ENCODE peak calls at places on chromosome 18, in five cellular contexts. M, D, X, W and P are unnamed samples.

GRCh38 chr18:49520661-49521145 is 33.7 kb upstream of the C18orf32 start:
- DNase-seq in M (no peak), D (no peak), X (no peak), W (no peak), P (no peak)

GRCh38 chr18:52903858-52904257 is 563.9 kb downstream of the DCC start:
- DNase-seq in M (peak; percentile 15), D (peak; percentile 44), X (peak; percentile 77), W (no peak), P (no peak)

GRCh38 chr18:9513971-9514512 is 38.7 kb downstream of the RALBP1 start:
- DNase-seq in M (no peak), D (no peak), X (no peak), W (no peak), P (no peak)

GRCh38 chr18:49135871-49136270 is 185.1 kb upstream of the SMAD7 start:
- DNase-seq in M (peak; percentile 21), D (no peak), X (peak; percentile 36), W (no peak), P (no peak)

GRCh38 chr18:76416935-76417334 is 78.1 kb downstream of the ZNF516 start:
- DNase-seq in M (no peak), D (no peak), X (no peak), W (no peak), P (no peak)

GRCh38 chr18:27008575-27008974 is 143.1 kb upstream of the AQP4 start:
- DNase-seq in M (no peak), D (no peak), X (peak; percentile 61), W (no peak), P (no peak)

GRCh38 chr18:48934708-48935432 is 15.9 kb downstream of the SMAD7 start:
- DNase-seq in M (no peak), D (peak; percentile 72), X (no peak), W (peak; percentile 90), P (no peak)

GRCh38 chr18:45678850-45679249 is 45.1 kb upstream of the SLC14A1 start:
- DNase-seq in M (no peak), D (peak; percentile 51), X (no peak), W (no peak), P (no peak)

DNA sequence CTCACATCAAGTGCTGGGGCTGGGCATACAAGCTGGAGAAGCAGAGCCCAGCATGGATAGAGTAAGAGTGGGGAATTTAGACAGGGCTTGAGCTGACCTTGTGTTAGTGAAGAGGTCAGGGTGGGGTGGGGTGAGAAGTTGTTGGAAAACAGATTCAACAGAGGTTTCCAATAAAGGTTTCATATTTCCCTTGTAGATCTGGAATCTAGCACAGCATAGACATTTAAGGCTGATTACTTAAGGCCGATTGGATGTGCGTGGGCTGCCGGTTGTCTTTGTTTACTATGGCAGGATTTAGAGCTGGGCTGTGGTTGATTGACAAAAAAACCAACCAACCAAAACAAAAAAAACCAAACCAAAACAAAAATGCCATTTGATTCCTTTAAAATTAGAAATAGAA is 114.9 kb upstream of the SEC11C start:
- DNase-seq in M (no peak), D (no peak), X (no peak), W (no peak), P (no peak)
- H3K27ac ChIP-seq in M (peak overlapping the region; percentile 2), D (no peak overlapping the region), X (no peak overlapping the region), W (peak overlapping the region; percentile 84), P (peak overlapping the region; percentile 78)

DNA sequence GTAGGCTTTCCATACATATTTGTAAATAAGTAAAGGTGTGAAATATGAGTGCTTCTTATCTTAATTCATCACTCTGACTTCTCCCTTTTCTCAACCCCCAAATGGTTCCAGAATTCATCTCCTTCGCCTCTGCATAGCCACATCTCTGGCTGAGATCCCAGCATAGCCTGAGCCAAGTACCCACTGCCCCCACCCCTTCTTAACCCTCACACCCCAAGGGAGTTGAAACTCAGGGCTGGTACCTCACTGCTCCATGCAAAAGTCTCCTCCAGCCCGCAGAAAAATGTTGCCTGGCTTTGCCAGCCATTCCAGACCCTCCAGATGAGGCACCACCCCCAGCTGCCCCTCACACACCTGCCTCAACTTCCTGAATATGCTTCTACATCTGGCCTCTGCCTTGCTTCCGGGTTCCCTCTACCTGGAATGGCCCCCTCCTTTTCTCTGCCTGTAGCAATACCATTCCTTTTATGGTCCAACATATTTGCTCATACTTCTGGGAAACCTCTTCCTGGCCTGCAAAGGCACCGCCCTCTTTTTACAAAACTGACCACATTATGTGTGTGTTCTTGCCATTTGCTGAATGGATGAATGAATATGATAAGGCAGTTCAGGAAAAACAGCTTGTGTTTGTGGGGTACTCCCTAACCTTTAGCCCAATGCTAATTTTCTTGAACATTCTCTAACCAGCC is 112.8 kb downstream of the CELF4 start:
- DNase-seq in M (no peak), D (no peak), X (no peak), W (no peak), P (no peak)
- H3K27ac ChIP-seq in M (peak overlapping the region; percentile 8), D (no peak overlapping the region), X (no peak overlapping the region), W (no peak overlapping the region), P (no peak overlapping the region)

GRCh38 chr18:75215663-75216062 is 5.1 kb downstream of the TSHZ1 start:
- DNase-seq in M (no peak), D (no peak), X (no peak), W (no peak), P (no peak)
- H3K27ac ChIP-seq in M (peak overlapping the region; percentile 80), D (no peak overlapping the region), X (no peak overlapping the region), W (no peak overlapping the region), P (no peak overlapping the region)

GRCh38 chr18:63199743-63200241 is 119.8 kb downstream of the BCL2 start:
- DNase-seq in M (no peak), D (peak; percentile 65), X (no peak), W (no peak), P (no peak)
- H3K27ac ChIP-seq in M (no peak overlapping the region), D (peak overlapping the region; percentile 9), X (no peak overlapping the region), W (no peak overlapping the region), P (no peak overlapping the region)

GRCh38 chr18:6773777-6774176 is 44.3 kb downstream of the ARHGAP28 start:
- DNase-seq in M (no peak), D (no peak), X (no peak), W (no peak), P (no peak)
- H3K27ac ChIP-seq in M (no peak overlapping the region), D (no peak overlapping the region), X (no peak overlapping the region), W (no peak overlapping the region), P (no peak overlapping the region)

GRCh38 chr18:25050605-25051004 is 301.4 kb downstream of the ZNF521 start:
- DNase-seq in M (no peak), D (no peak), X (no peak), W (no peak), P (no peak)

GRCh38 chr18:25047983-25048382 is 304.0 kb downstream of the ZNF521 start:
- DNase-seq in M (no peak), D (no peak), X (peak; percentile 95), W (no peak), P (no peak)

GRCh38 chr18:25043104-25043503 is 308.9 kb downstream of the ZNF521 start:
- DNase-seq in M (no peak), D (no peak), X (no peak), W (no peak), P (no peak)

GRCh38 chr18:25044694-25045093 is 307.3 kb downstream of the ZNF521 start:
- DNase-seq in M (no peak), D (no peak), X (no peak), W (no peak), P (no peak)

GRCh38 chr18:25047421-25047820 is 304.5 kb downstream of the ZNF521 start:
- DNase-seq in M (no peak), D (no peak), X (no peak), W (no peak), P (no peak)
- H3K27ac ChIP-seq in M (no peak overlapping the region), D (no peak overlapping the region), X (no peak overlapping the region), W (no peak overlapping the region), P (no peak overlapping the region)

DNA sequence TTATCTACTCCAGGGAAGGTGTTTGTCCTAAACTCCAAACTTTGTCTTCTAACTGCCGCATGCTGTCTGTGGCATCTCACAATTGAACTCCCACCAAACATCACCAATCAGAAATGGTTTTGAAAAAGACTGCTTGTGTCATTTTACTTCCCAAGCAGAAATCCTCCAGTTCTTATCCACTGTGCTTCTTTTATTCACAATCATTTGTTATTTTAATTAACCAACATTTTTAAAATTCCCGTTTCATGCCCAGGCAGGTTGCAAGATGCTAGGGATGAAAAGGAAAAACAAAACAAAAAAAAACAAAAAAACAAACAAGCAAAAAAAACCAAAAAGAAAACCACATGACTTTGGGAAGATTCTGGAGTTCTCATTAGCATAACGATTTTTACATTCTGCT is 63.5 kb upstream of the RAB27B start:
- DNase-seq in M (no peak), D (no peak), X (peak; percentile 70), W (no peak), P (no peak)
- H3K27ac ChIP-seq in M (peak overlapping the region; percentile 76), D (no peak overlapping the region), X (peak overlapping the region; percentile 50), W (no peak overlapping the region), P (no peak overlapping the region)

DNA sequence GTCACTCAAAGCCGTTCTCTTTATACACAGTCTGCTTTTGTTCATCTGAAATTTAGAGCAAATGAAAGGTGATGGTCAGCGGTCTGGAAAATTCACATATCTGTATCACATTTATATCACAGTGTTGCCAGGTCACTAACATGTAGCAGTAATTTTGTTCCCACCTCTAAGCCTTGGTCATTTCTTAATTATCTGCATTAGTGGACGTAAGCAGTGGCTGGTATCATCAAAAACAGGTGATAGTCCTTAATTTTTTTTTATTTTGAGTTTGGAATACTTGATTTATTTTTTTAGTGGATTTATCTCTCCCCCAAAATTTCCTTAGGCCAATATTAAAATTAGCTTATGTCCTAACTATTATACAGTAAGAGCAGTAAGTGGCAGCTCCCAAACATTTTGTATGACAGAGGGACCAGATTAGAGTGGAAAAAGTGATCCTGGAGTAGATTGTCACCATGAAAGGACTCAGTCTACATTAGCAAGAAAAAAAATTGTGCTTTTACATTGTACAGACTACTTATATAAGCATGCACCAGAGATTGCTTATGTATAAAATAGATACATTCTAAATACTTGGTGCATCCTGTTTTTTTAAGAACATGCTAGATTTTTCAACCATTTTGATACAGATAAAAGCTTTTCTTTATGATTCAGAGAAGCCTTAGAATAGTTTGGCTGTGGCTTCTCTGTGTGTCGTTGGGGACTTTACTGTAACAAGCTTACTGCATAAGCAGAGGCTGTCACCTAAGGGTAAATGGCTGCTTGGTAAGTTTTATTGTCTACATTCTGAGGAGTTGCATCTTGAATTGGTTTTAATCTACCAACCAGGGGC is 65.0 kb downstream of the MAPRE2 start:
- DNase-seq in M (no peak), D (no peak), X (no peak), W (no peak), P (no peak)
- H3K27ac ChIP-seq in M (no peak overlapping the region), D (no peak overlapping the region), X (no peak overlapping the region), W (peak overlapping the region; percentile 32), P (no peak overlapping the region)